ENCODE peak calls at places on chromosomes 4 and X, in nine cellular contexts. B is right atrium auricular region; J is tibial artery; V is lower lobe of right lung; D is heart left ventricle; N is endothelial cell of umbilical vein; K is CD8-positive, alpha-beta memory T cell; L is heart right ventricle; Y is CD4-positive, alpha-beta memory T cell. O is an unnamed sample. For H3K36me3, the result is how much of the 10 kb centered on the place peaks cover.

GRCh38 chrX:111680988-111681779 is at the start of gene ALG13:
- DNase-seq in B (peak), J (peak), V (peak), D (peak), N (peak), K (peak), L (peak), Y (peak), O (peak)

GRCh38 chr4:70110917-70111316 is 43.1 kb upstream of the PRR27 start:
- DNase-seq in B (no peak), J (no peak), V (no peak), D (no peak), N (no peak), K (no peak), L (no peak), Y (no peak), O (no peak)

GRCh38 chrX:136819026-136819425 is 38.3 kb upstream of the ARHGEF6 start:
- DNase-seq in B (no peak), J (no peak), V (no peak), D (no peak), N (no peak), K (no peak), L (no peak), Y (no peak), O (no peak)

GRCh38 chr4:47553329-47554125 is 68.5 kb downstream of the ATP10D start:
- DNase-seq in B (no peak), J (no peak), V (no peak), D (no peak), N (no peak), K (no peak), L (no peak), Y (no peak), O (peak)

GRCh38 chr4:120995611-120996010 is 73.1 kb upstream of the PRDM5 start:
- DNase-seq in B (no peak), J (no peak), V (no peak), D (no peak), N (no peak), K (no peak), L (no peak), Y (no peak), O (peak)

GRCh38 chr4:42398448-42399355 is 1.4 kb downstream of the SHISA3 start:
- DNase-seq in B (no peak), J (no peak), V (no peak), D (no peak), N (peak), K (no peak), L (no peak), Y (no peak), O (no peak)

GRCh38 chrX:119067023-119067739 is 5.6 kb upstream of the CT47C1 start:
- DNase-seq in B (no peak), J (peak), V (peak), D (no peak), N (peak), K (no peak), L (peak), Y (no peak), O (peak)

GRCh38 chr4:7973545-7973981 is 33.9 kb upstream of the AFAP1 start:
- DNase-seq in B (no peak), J (no peak), V (no peak), D (peak), N (no peak), K (no peak), L (no peak), Y (no peak), O (peak)

GRCh38 chrX:145549476-145549875 is 268.2 kb upstream of the SLITRK2 start:
- DNase-seq in B (no peak), J (no peak), V (no peak), D (no peak), N (no peak), K (no peak), L (no peak), Y (no peak), O (no peak)

GRCh38 chr4:11605597-11605996 is 176.9 kb upstream of the HS3ST1 start:
- DNase-seq in B (no peak), J (no peak), V (no peak), D (no peak), N (peak), K (no peak), L (no peak), Y (no peak), O (peak)

GRCh38 chr4:123952530-123953274 is 556.1 kb downstream of the SPRY1 start:
- DNase-seq in B (no peak), J (no peak), V (no peak), D (no peak), N (no peak), K (no peak), L (no peak), Y (no peak), O (peak)

DNA sequence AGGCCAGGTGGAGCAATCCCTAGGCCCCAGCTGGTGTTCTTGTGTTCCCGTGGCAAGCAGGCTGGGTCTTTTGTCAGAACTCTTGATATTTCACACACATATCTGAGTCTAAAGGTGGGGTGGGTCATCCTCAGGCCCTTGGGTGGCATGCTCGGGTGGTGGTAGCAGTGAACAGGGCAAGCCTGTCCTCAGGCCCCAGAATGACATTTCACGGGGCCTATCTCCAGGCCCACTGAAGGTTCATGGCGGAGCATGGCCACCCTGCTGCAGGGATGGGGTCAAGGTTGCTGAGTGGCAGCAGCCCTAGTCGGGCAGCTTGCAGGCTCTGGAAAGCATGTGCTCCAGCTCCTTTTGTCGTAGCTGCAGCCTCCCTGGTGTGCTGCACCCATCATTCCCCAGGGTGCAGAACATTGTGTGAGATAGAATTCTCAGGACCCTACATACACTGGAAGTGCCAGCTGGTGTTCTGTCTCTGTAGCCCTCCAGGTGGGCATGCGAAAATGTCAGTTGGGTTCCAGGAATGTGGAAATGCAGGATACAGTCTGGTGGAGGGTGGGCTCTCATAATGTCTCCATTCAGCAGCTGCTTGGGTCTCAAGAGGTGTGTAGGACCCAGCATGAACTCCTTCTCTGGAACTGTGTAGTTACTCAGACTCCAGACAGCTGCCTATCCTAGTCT is 1571.8 kb downstream of the STIM2 start:
- DNase-seq in B (no peak), J (no peak), V (no peak), D (no peak), N (no peak), K (no peak), L (no peak), Y (no peak), O (no peak)
- H3K36me3 ChIP-seq in B (under half), J (under half), V (under half), D (under half), N (under half), K (under half), L (under half), Y (under half), O (under half)

GRCh38 chrX:3669841-3670240 is 43.6 kb downstream of the PRKX start:
- DNase-seq in B (no peak), J (no peak), V (no peak), D (no peak), N (no peak), K (no peak), L (no peak), Y (no peak), O (no peak)
- H3K36me3 ChIP-seq in B (under half), J (under half), V (under half), D (under half), N (under half), K (under half), L (under half), Y (under half), O (under half)

DNA sequence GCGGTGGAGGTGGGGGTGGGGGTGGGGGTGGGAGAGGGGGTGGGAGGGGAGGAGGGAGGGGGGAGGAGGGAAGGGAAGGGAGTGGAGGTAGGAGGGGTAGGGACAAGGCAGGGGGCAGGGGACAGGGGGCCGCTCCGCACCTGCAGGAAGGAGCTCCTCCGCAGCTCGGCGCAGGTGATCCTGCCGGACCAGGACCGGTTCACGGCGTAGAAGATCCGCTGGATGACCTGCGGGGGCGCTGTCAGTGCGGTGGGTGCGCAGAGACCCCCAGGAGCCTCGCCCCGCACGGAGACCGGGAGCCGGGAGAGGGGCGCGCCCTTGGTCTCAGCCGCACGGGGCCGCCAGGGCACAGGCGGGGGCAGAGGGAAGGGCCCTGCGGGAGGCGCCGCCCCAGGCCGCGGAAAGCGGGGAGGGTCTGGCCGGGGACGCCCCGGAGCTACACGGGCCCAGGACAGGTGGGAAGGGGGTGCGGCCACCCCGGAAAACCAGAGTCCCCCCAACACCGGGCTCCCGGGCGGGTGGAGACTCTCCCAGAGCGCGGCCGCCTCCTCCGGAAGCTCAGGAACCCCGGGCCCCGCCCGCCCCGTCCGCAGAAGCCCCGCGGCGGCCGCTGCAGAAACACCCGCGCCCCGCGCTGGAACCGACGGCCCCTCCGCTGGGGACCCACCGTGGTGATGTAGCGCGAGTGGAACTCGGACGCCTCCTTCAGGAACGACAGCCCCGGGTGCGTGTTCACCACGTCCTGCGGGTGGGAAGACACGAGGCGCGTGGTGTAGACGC is 27.6 kb upstream of the GTPBP6 start:
- DNase-seq in B (no peak), J (peak), V (peak), D (peak), N (no peak), K (no peak), L (no peak), Y (no peak), O (no peak)
- H3K36me3 ChIP-seq in B (under half), J (under half), V (under half), D (under half), N (under half), K (under half), L (under half), Y (under half), O (under half)

DNA sequence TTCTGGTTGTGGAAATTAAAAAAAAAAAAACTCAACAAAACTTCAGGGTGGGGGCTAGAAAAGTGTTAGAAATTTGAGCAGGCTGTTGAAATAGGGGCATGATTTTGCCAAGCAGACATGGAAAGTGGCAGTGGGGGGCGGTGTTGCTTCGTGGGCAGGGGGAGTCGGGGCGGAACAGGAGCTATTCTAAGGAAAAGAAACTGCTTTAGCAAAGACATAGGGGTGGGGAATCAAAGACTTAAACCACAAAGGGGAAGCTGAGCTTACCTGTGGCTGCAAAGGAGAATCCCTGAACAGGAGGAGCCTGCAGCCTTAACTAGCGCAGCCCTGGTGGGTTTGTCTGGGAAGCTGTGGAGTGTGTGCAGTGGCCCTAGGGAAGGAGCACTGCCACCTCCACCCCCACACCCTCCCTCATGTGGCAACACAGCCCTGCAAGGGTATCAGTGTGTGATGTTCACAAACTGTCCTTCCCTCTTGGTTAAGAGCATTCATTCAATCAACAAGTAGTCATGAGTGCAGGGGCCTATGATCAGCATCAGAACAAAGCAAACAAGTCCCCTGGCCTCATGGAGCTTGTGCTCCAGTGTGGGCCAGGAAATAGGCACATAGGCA is 20.5 kb downstream of the SEL1L3 start:
- DNase-seq in B (no peak), J (no peak), V (no peak), D (no peak), N (no peak), K (peak), L (no peak), Y (no peak), O (no peak)
- H3K36me3 ChIP-seq in B (under half), J (under half), V (under half), D (under half), N (under half), K (under half), L (under half), Y (under half), O (under half)

GRCh38 chr4:515251-515650 is 16.2 kb downstream of the PIGG start:
- DNase-seq in B (no peak), J (no peak), V (no peak), D (no peak), N (no peak), K (no peak), L (no peak), Y (no peak), O (no peak)

GRCh38 chr4:518569-519083 is 19.6 kb downstream of the PIGG start:
- DNase-seq in B (no peak), J (no peak), V (no peak), D (no peak), N (no peak), K (no peak), L (no peak), Y (no peak), O (no peak)

GRCh38 chr4:517806-518070 is 18.7 kb downstream of the PIGG start:
- DNase-seq in B (no peak), J (no peak), V (no peak), D (no peak), N (no peak), K (no peak), L (no peak), Y (no peak), O (no peak)

GRCh38 chr4:519203-519651 is 20.2 kb downstream of the PIGG start:
- DNase-seq in B (no peak), J (no peak), V (no peak), D (no peak), N (no peak), K (no peak), L (no peak), Y (no peak), O (peak)

GRCh38 chr4:517061-517805 is 18.2 kb downstream of the PIGG start:
- DNase-seq in B (no peak), J (no peak), V (no peak), D (no peak), N (no peak), K (no peak), L (no peak), Y (no peak), O (no peak)
- H3K36me3 ChIP-seq in B (under half), J (half or more), V (half or more), D (half or more), N (under half), K (under half), L (under half), Y (under half), O (under half)

DNA sequence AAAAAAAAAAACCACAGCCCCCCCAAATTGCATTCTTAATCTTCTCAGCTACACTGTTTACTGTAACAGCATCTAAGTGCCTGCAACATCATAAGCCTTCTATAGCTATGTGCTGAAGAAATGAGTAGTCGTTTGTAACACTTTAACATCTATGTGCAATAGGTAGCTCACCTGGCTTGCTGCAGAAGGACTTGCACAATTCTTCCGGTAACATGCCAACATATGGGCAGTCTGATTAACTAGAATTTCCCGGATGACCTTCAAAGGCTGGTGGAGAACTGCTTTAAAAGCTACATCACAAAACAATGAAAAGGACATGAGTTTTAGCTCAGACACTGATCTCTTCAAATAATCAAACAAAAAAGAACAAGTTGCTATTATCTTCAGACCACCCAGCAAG is 52.9 kb downstream of the METTL14 start:
- DNase-seq in B (no peak), J (no peak), V (no peak), D (no peak), N (no peak), K (no peak), L (no peak), Y (no peak), O (no peak)
- H3K36me3 ChIP-seq in B (half or more), J (under half), V (half or more), D (half or more), N (under half), K (under half), L (under half), Y (under half), O (under half)